ENCODE peak calls at places on chromosomes 3 and 15, in four cellular contexts. Y is neural progenitor cell, C is brain microvascular endothelial cell, H is cardiac fibroblast. I is an unnamed sample.
A peak's percentile ranks its signal among the peaks of the same experiment; 100 is the strongest.

GRCh38 chr3:123919353-123919752 is 35.2 kb upstream of the MYLK start:
- DNase-seq in Y (no peak), C (no peak), H (no peak), I (no peak)

GRCh38 chr15:90750186-90750585 is 33.0 kb downstream of the BLM start:
- DNase-seq in Y (no peak), C (no peak), H (no peak), I (no peak)

GRCh38 chr15:56798639-56799038 is 65.3 kb upstream of the ZNF280D start:
- DNase-seq in Y (no peak), C (no peak), H (no peak), I (no peak)

GRCh38 chr3:2001306-2002108 is 97.2 kb upstream of the CNTN4 start:
- DNase-seq in Y (no peak), C (no peak), H (no peak), I (no peak)

GRCh38 chr3:131282379-131282778 is 99.2 kb upstream of the NUDT16 start:
- DNase-seq in Y (no peak), C (no peak), H (no peak), I (no peak)

GRCh38 chr15:78620021-78620838 is 566 bp downstream of the CHRNA3 start:
- DNase-seq in Y (peak; percentile 84), C (no peak), H (peak; percentile 6), I (no peak)

GRCh38 chr15:72685301-72685924 is 569 bp downstream of the HIGD2B start:
- DNase-seq in Y (peak; percentile 14), C (no peak), H (peak; percentile 0), I (no peak)

GRCh38 chr3:29686889-29687592 is 406.2 kb downstream of the RBMS3 start:
- DNase-seq in Y (no peak), C (peak; percentile 65), H (peak; percentile 80), I (no peak)

GRCh38 chr3:81485444-81485865 is 276.0 kb downstream of the GBE1 start:
- DNase-seq in Y (no peak), C (peak; percentile 77), H (peak; percentile 79), I (no peak)

GRCh38 chr3:72288955-72289707 is 504.2 kb upstream of the PROK2 start:
- DNase-seq in Y (peak; percentile 73), C (peak; percentile 17), H (peak; percentile 84), I (no peak)

GRCh38 chr3:187267306-187267705 is 24.2 kb downstream of the MASP1 start:
- DNase-seq in Y (no peak), C (no peak), H (peak; percentile 23), I (no peak)

GRCh38 chr3:126730376-126730775 is 26.3 kb downstream of the CHCHD6 start:
- DNase-seq in Y (no peak), C (no peak), H (no peak), I (no peak)

GRCh38 chr3:63967675-63968611 is 55.4 kb downstream of the PSMD6 start:
- DNase-seq in Y (peak; percentile 52), C (peak; percentile 51), H (peak; percentile 81), I (peak; percentile 55)
- H3K4me3 ChIP-seq in Y (peak overlapping the region; percentile 28), C (peak overlapping the region; percentile 1), H (peak overlapping the region; percentile 4), I (peak overlapping the region; percentile 25)

DNA sequence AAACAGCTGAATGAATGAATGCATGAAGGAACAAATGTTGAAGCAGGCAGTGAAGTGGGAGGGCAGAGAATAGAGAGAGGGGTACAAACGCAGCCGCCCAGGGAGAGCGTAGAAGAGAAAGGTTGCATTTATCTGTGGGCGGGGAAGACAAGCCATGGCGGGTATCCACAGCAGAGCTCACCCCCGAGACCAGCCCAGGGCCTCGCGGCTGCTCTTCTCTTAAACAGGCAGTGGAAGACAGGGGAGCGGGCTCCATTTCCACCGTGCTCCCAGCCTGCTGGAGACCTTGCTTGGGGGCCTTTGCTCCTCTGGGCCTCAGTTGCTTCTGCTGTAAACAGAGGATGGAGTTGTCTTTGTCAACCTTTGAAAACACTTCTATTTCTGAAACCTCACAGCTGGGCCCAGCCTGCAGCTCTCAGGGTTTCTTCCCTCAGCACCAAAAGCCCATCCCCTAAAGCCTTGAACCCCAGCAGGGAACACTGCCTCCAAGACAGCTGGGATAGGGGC is 259.5 kb downstream of the UACA start:
- DNase-seq in Y (no peak), C (no peak), H (no peak), I (no peak)
- H3K4me3 ChIP-seq in Y (no peak overlapping the region), C (no peak overlapping the region), H (no peak overlapping the region), I (no peak overlapping the region)

DNA sequence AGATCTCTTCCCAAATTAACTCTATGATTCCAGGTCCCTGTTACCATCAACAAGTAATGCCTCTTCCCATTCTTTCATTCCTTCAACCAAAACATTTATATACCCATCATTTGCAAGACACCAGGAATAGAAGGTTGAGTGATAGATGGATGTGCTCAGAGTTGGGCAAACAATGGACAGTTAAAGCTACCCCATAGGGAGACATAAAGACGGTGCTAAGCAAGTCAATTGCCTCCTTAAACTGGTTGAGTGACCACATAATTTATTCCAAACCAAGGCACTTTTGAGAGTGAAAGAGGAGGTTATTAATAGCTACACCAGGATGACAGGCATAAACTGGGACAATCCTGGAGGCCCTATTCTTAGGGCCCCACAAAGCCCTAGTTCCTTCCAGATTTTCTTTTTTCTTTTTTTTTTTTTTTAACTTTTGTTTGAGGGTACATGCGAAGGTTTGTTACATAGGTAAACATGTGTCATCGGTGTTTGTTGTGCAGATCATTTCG is 21.4 kb upstream of the DYNC1LI1 start:
- DNase-seq in Y (peak; percentile 44), C (no peak), H (no peak), I (no peak)
- H3K4me3 ChIP-seq in Y (no peak overlapping the region), C (no peak overlapping the region), H (no peak overlapping the region), I (no peak overlapping the region)

GRCh38 chr15:62858343-62858742 is 184.2 kb upstream of the TPM1 start:
- DNase-seq in Y (no peak), C (no peak), H (no peak), I (no peak)

GRCh38 chr15:62857411-62857853 is 185.1 kb upstream of the TPM1 start:
- DNase-seq in Y (no peak), C (no peak), H (no peak), I (no peak)

GRCh38 chr15:62855085-62855476 is 187.5 kb upstream of the TPM1 start:
- DNase-seq in Y (no peak), C (no peak), H (no peak), I (no peak)

GRCh38 chr15:62854420-62855084 is 188.0 kb upstream of the TPM1 start:
- DNase-seq in Y (no peak), C (no peak), H (no peak), I (no peak)

DNA sequence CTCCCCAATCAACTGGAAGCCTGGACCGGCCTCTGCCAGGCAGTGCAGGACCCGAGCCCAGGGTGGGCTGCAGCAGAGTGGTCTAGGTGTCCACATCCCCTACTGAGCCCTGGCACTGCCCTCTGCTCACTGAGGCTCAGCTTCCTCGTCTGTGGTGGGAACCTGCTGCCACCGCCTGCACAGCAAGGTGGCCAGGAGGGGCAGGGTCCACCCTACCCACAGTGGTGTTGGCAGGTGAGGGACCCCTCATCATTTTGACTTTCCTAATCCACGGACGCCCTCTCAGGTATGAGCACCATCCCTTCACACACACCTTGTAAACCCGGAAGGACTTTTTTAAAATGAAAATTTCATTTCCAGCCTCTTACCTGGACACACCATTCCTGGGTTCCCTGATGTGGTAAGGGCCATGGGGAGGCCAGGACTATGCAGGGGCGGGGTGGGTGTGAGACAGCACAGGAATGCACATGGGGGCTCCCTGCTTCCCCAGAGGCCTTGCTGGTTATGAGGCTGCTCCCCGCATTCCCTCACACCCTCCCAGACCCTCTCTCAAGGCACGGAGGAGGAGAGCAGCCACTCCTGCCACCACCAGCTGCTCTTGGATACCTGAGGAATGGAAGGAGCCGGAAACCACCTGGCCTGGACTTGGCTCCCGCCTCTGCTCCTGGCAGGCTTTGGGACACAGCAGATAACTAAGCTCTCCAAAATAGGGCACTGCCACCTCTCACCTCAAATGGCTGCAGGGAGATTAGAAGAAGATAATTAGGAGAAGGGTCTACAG is 185.9 kb upstream of the TPM1 start:
- DNase-seq in Y (no peak), C (no peak), H (no peak), I (no peak)
- H3K4me3 ChIP-seq in Y (no peak overlapping the region), C (no peak overlapping the region), H (no peak overlapping the region), I (no peak overlapping the region)

I was measured in Caco-2.